ENCODE peak calls at places on chromosomes 7 and 10, in seven cellular contexts. O, N, S, A, H, C and W are unnamed samples.

GRCh38 chr7:80611779-80612178 is 26.7 kb upstream of the CD36 start:
- DNase-seq in O (no peak), N (no peak), S (peak), A (peak), H (peak), C (peak), W (peak)

GRCh38 chr10:51176976-51177690 is 102.8 kb downstream of the PRKG1 start:
- DNase-seq in O (no peak), N (no peak), S (peak), A (peak), H (no peak), C (no peak), W (no peak)

GRCh38 chr10:121532465-121532864 is 65.8 kb downstream of the FGFR2 start:
- DNase-seq in O (no peak), N (no peak), S (no peak), A (no peak), H (no peak), C (no peak), W (no peak)

GRCh38 chr7:115618676-115619075 is 411.9 kb downstream of the TFEC start:
- DNase-seq in O (no peak), N (no peak), S (no peak), A (peak), H (no peak), C (peak), W (no peak)

GRCh38 chr7:41201021-41201420 is 501.9 kb downstream of the INHBA start:
- DNase-seq in O (no peak), N (no peak), S (no peak), A (no peak), H (no peak), C (no peak), W (no peak)

GRCh38 chr10:126080879-126081331 is 184.5 kb downstream of the FANK1 start:
- DNase-seq in O (no peak), N (peak), S (peak), A (peak), H (no peak), C (peak), W (no peak)

GRCh38 chr10:21311426-21311825 is 214.1 kb downstream of the SKIDA1 start:
- DNase-seq in O (no peak), N (no peak), S (no peak), A (no peak), H (no peak), C (no peak), W (no peak)

GRCh38 chr10:93751832-93752231 is 5.9 kb upstream of the LGI1 start:
- DNase-seq in O (no peak), N (no peak), S (peak), A (peak), H (no peak), C (no peak), W (peak)

GRCh38 chr10:68871105-68871711 is 29.9 kb upstream of the DDX50 start:
- DNase-seq in O (no peak), N (peak), S (peak), A (peak), H (no peak), C (peak), W (no peak)

GRCh38 chr7:134613623-134614347 is 32.9 kb upstream of the BPGM start:
- DNase-seq in O (peak), N (peak), S (peak), A (peak), H (no peak), C (peak), W (peak)

GRCh38 chr7:51148216-51148615 is 168.4 kb downstream of the COBL start:
- DNase-seq in O (no peak), N (no peak), S (no peak), A (no peak), H (no peak), C (no peak), W (no peak)

GRCh38 chr7:116443101-116443523 is 56.4 kb upstream of the CAV2 start:
- DNase-seq in O (peak), N (peak), S (peak), A (peak), H (no peak), C (peak), W (peak)

GRCh38 chr10:9243861-9244515 is 1189.5 kb downstream of the GATA3 start:
- DNase-seq in O (no peak), N (no peak), S (no peak), A (no peak), H (no peak), C (no peak), W (no peak)

DNA sequence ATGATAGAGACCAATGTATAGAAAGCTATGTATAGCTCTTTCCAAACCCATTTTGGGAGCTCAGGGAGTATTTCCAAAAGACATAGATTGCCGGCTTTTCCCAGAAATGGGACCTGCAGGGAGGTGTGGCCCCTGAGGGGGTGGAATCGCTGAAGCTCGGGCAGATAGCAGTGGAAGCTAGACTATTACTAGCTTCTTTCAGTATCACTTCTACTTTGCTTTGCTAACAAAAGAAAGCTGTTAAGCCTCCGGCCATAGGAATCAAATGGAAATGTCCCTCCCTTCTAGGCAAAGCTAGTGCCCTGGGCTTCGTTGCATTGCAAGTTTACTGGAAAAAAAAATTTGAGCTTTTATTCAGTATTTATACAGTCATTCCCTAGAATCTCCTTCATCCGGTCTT is 30.5 kb upstream of the XRCC2 start:
- DNase-seq in O (no peak), N (no peak), S (no peak), A (no peak), H (no peak), C (no peak), W (no peak)
- H3K4me3 ChIP-seq in O (no peak), N (peak), S (no peak), A (no peak), H (no peak), C (peak), W (no peak)

GRCh38 chr10:100746413-100746931 is 1.1 kb downstream of the PAX2 start:
- DNase-seq in O (no peak), N (no peak), S (no peak), A (no peak), H (no peak), C (no peak), W (no peak)
- H3K4me3 ChIP-seq in O (peak), N (peak), S (no peak), A (no peak), H (no peak), C (no peak), W (no peak)

DNA sequence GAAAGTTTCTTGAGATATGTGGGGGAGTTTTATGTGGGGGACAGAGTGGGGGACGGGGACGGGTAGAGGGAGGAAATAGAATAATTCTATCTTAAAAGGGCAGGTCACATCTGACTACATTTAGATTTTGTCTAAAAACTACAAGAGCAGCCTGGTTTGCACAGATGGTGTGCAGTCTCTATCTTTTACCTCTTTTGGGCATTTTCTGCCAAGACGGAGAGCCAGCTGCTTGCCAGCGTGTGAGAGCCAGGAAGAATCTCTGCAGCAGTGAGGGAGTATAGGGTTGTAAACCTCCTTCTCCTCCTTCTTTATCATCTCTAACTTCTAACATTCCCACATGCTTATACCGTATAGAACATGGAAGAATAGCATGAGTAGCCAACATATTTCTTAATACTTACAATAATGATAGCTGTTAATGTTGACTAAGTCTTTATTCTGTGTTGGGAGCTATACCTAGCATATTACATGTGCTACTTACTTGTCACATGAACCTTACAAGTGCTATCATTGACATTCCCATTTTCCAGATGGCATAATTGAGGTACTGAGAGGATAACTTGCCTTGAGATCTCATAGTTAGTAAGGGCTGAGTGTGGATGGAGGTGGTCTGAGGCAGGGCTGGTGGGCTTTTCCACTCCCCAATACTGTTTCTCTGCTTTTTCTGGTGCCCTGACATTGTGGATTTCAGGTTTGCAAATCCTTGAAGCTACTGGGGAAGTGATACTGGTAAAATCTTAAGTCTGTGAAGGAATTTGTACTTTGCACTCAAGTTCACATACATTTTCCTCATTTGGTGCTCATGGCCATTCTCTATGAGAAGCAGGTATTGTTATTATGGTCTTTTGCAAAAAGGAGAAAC is 1.1 kb downstream of the ENTPD1 start:
- DNase-seq in O (no peak), N (no peak), S (no peak), A (no peak), H (no peak), C (no peak), W (no peak)
- H3K4me3 ChIP-seq in O (no peak), N (no peak), S (no peak), A (no peak), H (peak), C (no peak), W (no peak)

GRCh38 chr7:27192546-27193334 is 7.2 kb downstream of the HOXA13 start:
- DNase-seq in O (no peak), N (no peak), S (no peak), A (no peak), H (no peak), C (no peak), W (no peak)
- H3K4me3 ChIP-seq in O (no peak), N (peak), S (no peak), A (peak), H (peak), C (no peak), W (no peak)

DNA sequence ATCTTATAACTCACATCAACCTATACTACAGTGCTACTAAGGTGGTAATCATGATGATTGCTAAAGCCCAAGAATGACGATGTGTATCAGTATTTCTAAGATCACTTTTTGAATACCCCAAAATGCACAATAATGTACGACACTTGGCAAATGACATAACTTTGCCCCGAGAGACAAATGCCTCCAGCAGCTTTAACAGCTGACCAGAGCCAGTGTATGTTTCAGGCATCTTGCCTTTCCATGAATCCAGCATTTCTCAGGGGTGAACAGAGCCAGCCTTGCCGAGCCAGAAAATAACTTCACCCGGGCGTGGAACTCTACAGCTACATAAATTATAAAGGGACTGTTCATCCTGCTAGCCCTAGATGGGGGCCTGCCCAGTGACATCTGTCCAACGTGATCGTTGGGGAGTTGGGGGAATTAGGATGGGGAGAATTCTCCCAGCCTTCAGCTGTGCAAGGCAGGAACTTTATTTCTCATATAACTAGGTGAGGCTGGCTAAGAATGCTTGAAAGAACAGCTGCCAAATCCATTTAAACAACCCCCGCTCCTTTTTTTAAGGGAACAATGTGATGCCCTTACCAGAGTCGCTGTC is 1.7 kb downstream of the IGFBP3 start:
- DNase-seq in O (no peak), N (no peak), S (no peak), A (no peak), H (no peak), C (no peak), W (no peak)
- H3K4me3 ChIP-seq in O (no peak), N (peak), S (peak), A (peak), H (peak), C (peak), W (peak)

GRCh38 chr10:76560338-76560737 is 1077.3 kb downstream of the KCNMA1 start:
- DNase-seq in O (no peak), N (no peak), S (no peak), A (no peak), H (no peak), C (no peak), W (no peak)
- H3K4me3 ChIP-seq in O (no peak), N (no peak), S (no peak), A (no peak), H (no peak), C (no peak), W (no peak)

GRCh38 chr10:118752401-118752800 is 2.4 kb downstream of the CACUL1 start:
- DNase-seq in O (no peak), N (no peak), S (no peak), A (no peak), H (no peak), C (no peak), W (no peak)
- H3K4me3 ChIP-seq in O (peak), N (no peak), S (no peak), A (peak), H (no peak), C (peak), W (peak)

GRCh38 chr7:8516976-8517375 is 83.6 kb downstream of the NXPH1 start:
- DNase-seq in O (no peak), N (no peak), S (no peak), A (no peak), H (no peak), C (no peak), W (no peak)
- H3K4me3 ChIP-seq in O (no peak), N (no peak), S (no peak), A (no peak), H (no peak), C (no peak), W (no peak)